ENCODE peak calls at places on chromosomes 7 and 10, in eight cellular contexts. B, P, E, I, M, K, U and F are unnamed samples.

GRCh38 chr10:117534321-117535044 is 8.1 kb upstream of the EMX2 start:
- DNase-seq in B (no peak), P (no peak), E (no peak), I (no peak), M (no peak), K (no peak), U (peak; percentile 28), F (no peak)

GRCh38 chr7:80134105-80134535 is 511 bp upstream of the GNAI1 start:
- DNase-seq in B (no peak), P (no peak), E (no peak), I (no peak), M (no peak), K (no peak), U (no peak), F (no peak)

GRCh38 chr7:22343071-22343470 is 13.9 kb downstream of the RAPGEF5 start:
- DNase-seq in B (no peak), P (no peak), E (no peak), I (no peak), M (no peak), K (no peak), U (no peak), F (no peak)

GRCh38 chr10:14859775-14860174 is 18.9 kb upstream of the SUV39H2 start:
- DNase-seq in B (no peak), P (no peak), E (no peak), I (no peak), M (no peak), K (no peak), U (no peak), F (no peak)

GRCh38 chr10:33114451-33114944 is 156.5 kb upstream of the ITGB1 start:
- DNase-seq in B (peak; percentile 67), P (no peak), E (no peak), I (no peak), M (no peak), K (no peak), U (no peak), F (no peak)

GRCh38 chr7:105707381-105707780 is 126.1 kb upstream of the EFCAB10 start:
- DNase-seq in B (peak; percentile 22), P (no peak), E (no peak), I (no peak), M (no peak), K (no peak), U (no peak), F (no peak)

GRCh38 chr10:25501912-25502311 is 327.1 kb downstream of the GPR158 start:
- DNase-seq in B (no peak), P (no peak), E (no peak), I (no peak), M (no peak), K (no peak), U (no peak), F (no peak)

GRCh38 chr7:28360739-28361138 is 51.6 kb upstream of the CREB5 start:
- DNase-seq in B (no peak), P (peak; percentile 34), E (no peak), I (no peak), M (no peak), K (no peak), U (no peak), F (no peak)

GRCh38 chr10:102312683-102313082 is 67.4 kb downstream of the GBF1 start:
- DNase-seq in B (peak; percentile 59), P (no peak), E (no peak), I (no peak), M (no peak), K (no peak), U (no peak), F (no peak)

GRCh38 chr7:43758861-43759683 is 592 bp downstream of the BLVRA start:
- DNase-seq in B (peak; percentile 31), P (peak; percentile 90), E (no peak), I (peak; percentile 62), M (peak; percentile 82), K (no peak), U (no peak), F (no peak)

GRCh38 chr10:97428572-97428981 is 2.6 kb downstream of the PGAM1 start:
- DNase-seq in B (no peak), P (no peak), E (no peak), I (peak; percentile 24), M (no peak), K (no peak), U (no peak), F (no peak)

GRCh38 chr7:85564861-85565630 is 378.2 kb upstream of the SEMA3D start:
- DNase-seq in B (peak; percentile 12), P (no peak), E (no peak), I (no peak), M (no peak), K (no peak), U (no peak), F (no peak)

GRCh38 chr10:125982256-125982948 is 86.0 kb downstream of the FANK1 start:
- DNase-seq in B (peak; percentile 74), P (peak; percentile 78), E (peak; percentile 64), I (peak; percentile 53), M (no peak), K (peak; percentile 35), U (peak; percentile 41), F (peak; percentile 35)

GRCh38 chr7:22653981-22654380 is 73.0 kb upstream of the IL6 start:
- DNase-seq in B (no peak), P (no peak), E (no peak), I (no peak), M (no peak), K (no peak), U (no peak), F (no peak)

GRCh38 chr7:151755131-151755787 is 121.7 kb downstream of the PRKAG2 start:
- DNase-seq in B (peak; percentile 82), P (no peak), E (no peak), I (no peak), M (no peak), K (no peak), U (no peak), F (no peak)

GRCh38 chr10:119426699-119427098 is 115.8 kb downstream of the RGS10 start:
- DNase-seq in B (no peak), P (no peak), E (no peak), I (no peak), M (no peak), K (no peak), U (no peak), F (no peak)
- TF ChIP-seq RAD21 in B (no peak), P (no peak), E (no peak), I (no peak), M (no peak), K (no peak), U (no peak), F (no peak)

GRCh38 chr10:50625663-50626062 is 1.9 kb upstream of the SGMS1 start:
- DNase-seq in B (no peak), P (peak; percentile 22), E (no peak), I (peak; percentile 45), M (no peak), K (no peak), U (no peak), F (no peak)

GRCh38 chr10:50629495-50630122 is 5.9 kb upstream of the SGMS1 start:
- DNase-seq in B (peak; percentile 12), P (no peak), E (no peak), I (no peak), M (no peak), K (no peak), U (no peak), F (no peak)

GRCh38 chr10:50627443-50627842 is 3.7 kb upstream of the SGMS1 start:
- DNase-seq in B (no peak), P (no peak), E (no peak), I (no peak), M (no peak), K (no peak), U (no peak), F (no peak)

GRCh38 chr10:50624866-50625491 is 1.2 kb upstream of the SGMS1 start:
- DNase-seq in B (peak; percentile 64), P (peak; percentile 91), E (peak; percentile 41), I (peak; percentile 91), M (no peak), K (no peak), U (peak; percentile 81), F (peak; percentile 83)

DNA sequence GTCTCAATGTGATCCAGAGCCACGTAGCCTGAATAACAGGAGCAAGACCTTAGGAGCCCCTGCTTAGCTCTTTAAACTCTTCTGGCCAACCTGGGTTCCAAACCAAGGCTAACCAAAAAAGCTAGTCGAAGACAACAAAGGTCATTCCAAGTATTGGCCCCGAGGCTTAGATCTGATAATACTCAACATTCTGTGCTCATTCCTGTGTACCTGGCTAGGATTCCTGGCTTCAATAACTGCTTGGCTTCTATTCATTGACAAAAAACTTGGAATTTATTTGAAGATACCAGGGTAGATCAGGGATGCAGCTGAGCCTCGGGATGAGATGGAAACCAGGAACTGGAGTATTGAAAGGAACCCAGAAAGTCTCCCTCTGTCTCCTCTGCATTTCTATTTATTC is 4.1 kb upstream of the SGMS1 start:
- DNase-seq in B (no peak), P (no peak), E (no peak), I (no peak), M (no peak), K (no peak), U (no peak), F (no peak)
- TF ChIP-seq RAD21 in B (no peak), P (no peak), E (no peak), I (no peak), M (no peak), K (no peak), U (no peak), F (no peak)

GRCh38 chr7:133512560-133512959 is 259.7 kb downstream of the EXOC4 start:
- DNase-seq in B (peak; percentile 94), P (no peak), E (no peak), I (no peak), M (no peak), K (no peak), U (no peak), F (no peak)
- TF ChIP-seq RAD21 in B (no peak), P (no peak), E (no peak), I (no peak), M (no peak), K (no peak), U (no peak), F (no peak)

GRCh38 chr10:119159332-119159731 is 6.2 kb downstream of the SFXN4 start:
- DNase-seq in B (no peak), P (no peak), E (no peak), I (no peak), M (no peak), K (no peak), U (no peak), F (no peak)

GRCh38 chr10:119162121-119162520 is 3.4 kb downstream of the SFXN4 start:
- DNase-seq in B (no peak), P (no peak), E (no peak), I (no peak), M (no peak), K (no peak), U (no peak), F (no peak)

GRCh38 chr10:119162693-119163092 is 2.8 kb downstream of the SFXN4 start:
- DNase-seq in B (no peak), P (no peak), E (no peak), I (no peak), M (no peak), K (no peak), U (no peak), F (no peak)

GRCh38 chr10:119165171-119166110 is at the start of gene SFXN4:
- DNase-seq in B (peak; percentile 24), P (peak; percentile 92), E (peak; percentile 44), I (peak; percentile 87), M (peak; percentile 79), K (peak; percentile 31), U (peak; percentile 63), F (peak; percentile 57)

DNA sequence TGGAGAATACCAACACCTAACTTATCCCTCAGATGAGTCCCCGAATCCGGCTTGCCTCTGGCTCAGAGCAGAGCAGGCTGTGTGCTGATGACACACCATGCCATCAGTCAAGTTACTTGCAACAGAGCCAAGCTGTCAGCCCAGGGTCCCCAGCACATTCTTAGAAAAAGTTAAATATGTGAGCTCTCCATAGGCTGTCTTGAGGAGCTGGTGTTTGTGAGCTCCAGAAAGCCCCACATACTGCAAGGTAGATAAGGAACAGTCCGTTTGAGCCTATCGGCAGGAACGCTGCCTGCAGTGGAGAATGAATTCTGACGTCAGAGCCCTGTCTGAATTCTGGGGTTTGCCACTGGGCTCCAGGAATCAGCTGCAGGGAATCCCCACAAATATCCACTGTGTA is 3.8 kb downstream of the SFXN4 start:
- DNase-seq in B (peak; percentile 76), P (no peak), E (no peak), I (peak; percentile 85), M (no peak), K (no peak), U (no peak), F (no peak)
- TF ChIP-seq RAD21 in B (no peak), P (no peak), E (no peak), I (no peak), M (no peak), K (no peak), U (no peak), F (no peak)